ENCODE peak calls at places on chromosomes 6 and 20, in seven cellular contexts. I is activated CD4-positive, CD25-positive, alpha-beta regulatory T cell treated with anti-CD3 and anti-CD28 coated beads, Interleukin-2, amount 50 U/mL, for 16 hours; J is AG04450; E is EL; C is NCI-H1092; M is cardiac muscle cell; H is ELF-1. P is an unnamed sample.

GRCh38 chr6:70281923-70282902 is 20.7 kb downstream of the COL9A1 start:
- DNase-seq in I (no peak), J (no peak), E (no peak), C (no peak), M (peak), H (peak), P (peak)

GRCh38 chr6:38208028-38208427 is 388.5 kb downstream of the ZFAND3 start:
- DNase-seq in I (no peak), J (no peak), E (no peak), C (no peak), M (no peak), H (no peak), P (no peak)

GRCh38 chr6:160750276-160750689 is 48.2 kb downstream of the PLG start:
- DNase-seq in I (no peak), J (no peak), E (no peak), C (no peak), M (no peak), H (peak), P (no peak)

GRCh38 chr6:96990462-96990861 is 65.9 kb downstream of the KLHL32 start:
- DNase-seq in I (no peak), J (no peak), E (no peak), C (no peak), M (no peak), H (no peak), P (no peak)

GRCh38 chr6:145815875-145816274 is 1.3 kb upstream of the FBXO30 start:
- DNase-seq in I (no peak), J (no peak), E (peak), C (no peak), M (peak), H (no peak), P (no peak)

GRCh38 chr6:141488466-141488865 is 644.3 kb upstream of the GJE1 start:
- DNase-seq in I (no peak), J (no peak), E (peak), C (no peak), M (peak), H (no peak), P (no peak)

GRCh38 chr20:53903652-53903987 is 166.8 kb downstream of the BCAS1 start:
- DNase-seq in I (no peak), J (no peak), E (no peak), C (no peak), M (no peak), H (no peak), P (no peak)

GRCh38 chr20:58760881-58761280 is 68.3 kb downstream of the NPEPL1 start:
- DNase-seq in I (no peak), J (no peak), E (no peak), C (no peak), M (no peak), H (no peak), P (no peak)

GRCh38 chr6:56868687-56869086 is 86.2 kb upstream of the BEND6 start:
- DNase-seq in I (no peak), J (no peak), E (peak), C (no peak), M (peak), H (no peak), P (peak)

GRCh38 chr20:8132632-8133587 is 844 bp downstream of the PLCB1 start:
- DNase-seq in I (no peak), J (no peak), E (no peak), C (no peak), M (peak), H (peak), P (no peak)

GRCh38 chr6:68040312-68040778 is 594.7 kb upstream of the ADGRB3 start:
- DNase-seq in I (no peak), J (no peak), E (no peak), C (no peak), M (peak), H (peak), P (no peak)

GRCh38 chr6:163814494-163815364 is 400.2 kb downstream of the QKI start:
- DNase-seq in I (no peak), J (no peak), E (peak), C (no peak), M (peak), H (no peak), P (peak)

GRCh38 chr20:62677678-62678077 is 31.0 kb upstream of the NTSR1 start:
- DNase-seq in I (no peak), J (no peak), E (no peak), C (no peak), M (no peak), H (no peak), P (no peak)

GRCh38 chr6:82906489-82906888 is 159.2 kb downstream of the UBE3D start:
- DNase-seq in I (no peak), J (peak), E (peak), C (no peak), M (peak), H (no peak), P (no peak)

GRCh38 chr20:10419550-10420133 is 14.4 kb downstream of the MKKS start:
- DNase-seq in I (no peak), J (no peak), E (peak), C (no peak), M (no peak), H (no peak), P (no peak)

GRCh38 chr20:62953167-62953838 is 794 bp downstream of the SLC17A9 start:
- DNase-seq in I (no peak), J (no peak), E (peak), C (no peak), M (no peak), H (no peak), P (no peak)

GRCh38 chr6:105974981-105975380 is 111.2 kb upstream of the PRDM1 start:
- DNase-seq in I (no peak), J (no peak), E (no peak), C (no peak), M (no peak), H (no peak), P (no peak)

GRCh38 chr6:119209452-119210205 is 131.2 kb upstream of the FAM184A start:
- DNase-seq in I (no peak), J (no peak), E (no peak), C (no peak), M (peak), H (no peak), P (no peak)

P was measured in COLO829.